ENCODE peak calls at places on chromosome 21, in four cellular contexts. T is PC-3, K is endothelial cell of umbilical vein, V is ascending aorta. H is an unnamed sample.

GRCh38 chr21:33229776-33230517 is at the start of gene IFNAR2:
- DNase-seq in V (no peak), K (peak; percentile 62), T (peak; percentile 67), H (peak; percentile 23)

GRCh38 chr21:18245493-18245967 is 897 bp downstream of the CHODL start:
- DNase-seq in V (no peak), T (no peak), K (no peak), H (no peak)

GRCh38 chr21:39088831-39089380 is 94.3 kb downstream of the PSMG1 start:
- DNase-seq in T (peak; percentile 66), V (peak; percentile 71), K (peak; percentile 58), H (no peak)

GRCh38 chr21:17472592-17473271 is 40.1 kb upstream of the CXADR start:
- DNase-seq in K (no peak), T (no peak), V (no peak), H (no peak)

GRCh38 chr21:33441489-33442477 is 38.0 kb downstream of the TMEM50B start:
- DNase-seq in T (peak; percentile 91), K (no peak), V (no peak), H (no peak)

GRCh38 chr21:38468989-38469388 is 29.3 kb downstream of the ERG start:
- DNase-seq in V (no peak), K (no peak), T (peak; percentile 74), H (no peak)

GRCh38 chr21:45419162-45419561 is 14.2 kb downstream of the COL18A1 start:
- DNase-seq in V (no peak), K (no peak), T (no peak), H (no peak)

GRCh38 chr21:21715286-21715969 is 717.2 kb downstream of the NCAM2 start:
- DNase-seq in T (peak; percentile 3), K (no peak), V (no peak), H (no peak)

DNA sequence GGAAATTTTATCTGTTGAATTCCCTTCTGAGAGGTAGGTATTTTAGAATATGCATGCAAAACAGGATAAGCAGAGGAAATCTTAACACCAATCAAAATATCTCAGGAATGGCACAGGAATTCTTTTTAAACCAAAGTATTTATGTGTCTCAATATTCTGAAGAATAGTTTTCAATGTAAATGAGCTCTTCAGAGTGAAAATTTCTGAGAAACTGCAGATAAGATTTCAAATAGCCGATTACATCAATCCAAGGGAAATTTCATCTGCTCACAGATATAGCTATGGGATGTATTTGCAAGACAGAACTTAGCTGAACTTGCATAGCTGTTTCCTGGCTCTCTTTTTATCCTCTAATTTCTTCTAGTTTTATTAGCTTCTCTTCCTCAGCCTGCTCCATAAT is 209.5 kb downstream of the GRIK1 start:
- DNase-seq in V (no peak), T (no peak), K (no peak), H (no peak)
- H3K27ac ChIP-seq in V (no peak overlapping the region), T (no peak overlapping the region), K (no peak overlapping the region), H (no peak overlapping the region)

GRCh38 chr21:36699026-36699545 is at the start of gene SIM2:
- DNase-seq in V (no peak), K (no peak), T (peak; percentile 92), H (no peak)
- H3K27ac ChIP-seq in V (no peak within 1 kb of the TSS), K (no peak within 1 kb of the TSS), T (peak within 1 kb of the TSS; percentile 84), H (no peak within 1 kb of the TSS)

DNA sequence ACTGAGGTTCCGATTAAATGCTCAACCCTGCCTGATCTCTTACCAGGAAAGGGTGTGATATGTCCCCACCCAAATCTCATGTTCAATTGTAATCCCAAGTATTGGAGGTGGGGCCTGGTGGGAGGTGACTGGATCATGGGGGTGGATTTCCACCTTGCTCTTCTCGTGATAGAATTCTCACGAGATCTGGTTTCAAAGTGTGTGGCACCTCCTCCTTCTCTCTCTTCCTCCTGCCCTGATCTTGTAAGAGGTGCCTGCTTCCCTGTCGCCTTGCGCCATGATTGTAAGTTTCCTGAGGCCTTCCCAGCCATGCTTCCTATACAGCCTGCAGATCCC is 34.9 kb downstream of the RSPH1 start:
- DNase-seq in T (no peak), V (no peak), K (no peak), H (no peak)
- H3K27ac ChIP-seq in T (no peak overlapping the region), V (no peak overlapping the region), K (no peak overlapping the region), H (no peak overlapping the region)

GRCh38 chr21:25607812-25608737 is 794 bp upstream of the MRPL39 start:
- DNase-seq in V (peak; percentile 29), K (peak; percentile 85), T (peak; percentile 93), H (peak; percentile 51)
- H3K27ac ChIP-seq in V (peak overlapping the region; percentile 89), K (peak overlapping the region; percentile 24), T (no peak overlapping the region), H (peak overlapping the region; percentile 79)

GRCh38 chr21:44416193-44416592 is 39.1 kb upstream of the LRRC3 start:
- DNase-seq in T (no peak), V (no peak), K (no peak), H (no peak)

GRCh38 chr21:44415073-44416025 is 40.0 kb upstream of the LRRC3 start:
- DNase-seq in V (no peak), K (no peak), T (no peak), H (no peak)

GRCh38 chr21:44418108-44418875 is 37.0 kb upstream of the LRRC3 start:
- DNase-seq in T (no peak), K (no peak), V (no peak), H (no peak)

GRCh38 chr21:44413566-44414290 is 41.6 kb upstream of the LRRC3 start:
- DNase-seq in V (no peak), K (no peak), T (no peak), H (no peak)

GRCh38 chr21:44414291-44415072 is 40.8 kb upstream of the LRRC3 start:
- DNase-seq in T (no peak), V (no peak), K (no peak), H (no peak)
- H3K27ac ChIP-seq in T (no peak overlapping the region), V (no peak overlapping the region), K (no peak overlapping the region), H (no peak overlapping the region)

DNA sequence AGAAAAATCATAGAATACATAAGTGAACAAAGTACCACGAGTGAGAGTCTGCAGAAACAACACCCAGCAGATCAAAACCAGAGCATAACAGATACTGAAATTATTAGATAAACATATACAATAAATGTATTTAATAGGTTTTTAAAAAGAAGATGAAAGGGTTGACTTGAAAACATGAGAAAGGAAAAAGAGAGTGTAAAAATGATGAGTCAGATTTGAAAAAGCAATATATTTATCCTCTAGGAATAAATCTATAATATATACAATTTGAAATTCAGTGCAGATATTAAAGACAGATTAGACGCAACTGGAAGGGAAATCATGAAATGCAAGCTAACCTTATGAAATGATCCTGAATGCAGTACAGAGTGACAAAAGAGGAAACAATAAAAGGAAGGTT is 170.2 kb upstream of the RUNX1 start:
- DNase-seq in V (no peak), K (no peak), T (no peak), H (no peak)
- H3K27ac ChIP-seq in V (no peak overlapping the region), K (no peak overlapping the region), T (peak overlapping the region; percentile 85), H (no peak overlapping the region)

GRCh38 chr21:43937051-43937832 is 72.2 kb downstream of the AGPAT3 start:
- DNase-seq in T (no peak), V (no peak), K (no peak), H (no peak)
- H3K27ac ChIP-seq in T (no peak overlapping the region), V (peak overlapping the region; percentile 72), K (no peak overlapping the region), H (peak overlapping the region; percentile 74)

GRCh38 chr21:37208741-37209225 is 58.4 kb downstream of the VPS26C start:
- DNase-seq in T (no peak), K (no peak), V (no peak), H (no peak)

GRCh38 chr21:37210017-37210593 is 57.0 kb downstream of the VPS26C start:
- DNase-seq in V (no peak), T (no peak), K (no peak), H (no peak)

GRCh38 chr21:37208056-37208705 is 59.0 kb downstream of the VPS26C start:
- DNase-seq in T (no peak), K (no peak), V (peak; percentile 51), H (peak; percentile 73)

GRCh38 chr21:37206531-37206930 is 60.6 kb downstream of the VPS26C start:
- DNase-seq in T (no peak), V (no peak), K (peak; percentile 9), H (no peak)

GRCh38 chr21:37207441-37208009 is 59.6 kb downstream of the VPS26C start:
- DNase-seq in T (peak; percentile 47), V (no peak), K (no peak), H (no peak)
- H3K27ac ChIP-seq in T (no peak overlapping the region), V (peak overlapping the region; percentile 69), K (no peak overlapping the region), H (peak overlapping the region; percentile 68)

DNA sequence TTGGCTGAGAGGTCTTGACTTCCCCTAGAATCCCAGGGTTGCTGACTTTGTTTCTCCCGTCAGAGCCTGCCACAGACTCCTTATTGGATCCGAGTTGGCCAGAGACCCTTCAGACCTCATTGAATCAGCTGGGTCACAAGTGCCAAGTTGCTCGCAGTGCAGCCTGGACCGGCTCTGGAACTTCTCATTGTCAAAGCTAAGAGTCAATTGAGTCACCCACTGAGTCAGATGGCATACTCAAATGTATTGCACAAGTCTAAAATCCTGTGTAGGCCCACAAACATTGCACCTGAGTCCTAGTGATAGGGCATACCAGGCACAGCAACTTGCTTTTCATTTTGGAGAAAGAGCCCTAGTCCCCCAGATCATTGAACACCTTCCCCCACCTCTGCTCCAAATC is 20.4 kb upstream of the SCAF4 start:
- DNase-seq in T (peak; percentile 91), K (no peak), V (no peak), H (no peak)
- H3K27ac ChIP-seq in T (peak overlapping the region; percentile 46), K (no peak overlapping the region), V (no peak overlapping the region), H (no peak overlapping the region)

H was measured in thoracic aorta.